ENCODE peak calls at places on chromosomes 11 and 22, in nine cellular contexts. I, V, E, M, Z, U, K, W and T are unnamed samples.

GRCh38 chr22:38760477-38761201 is 4.8 kb upstream of the SUN2 start:
- DNase-seq in K (peak; percentile 65), E (peak; percentile 74), W (no peak), M (no peak), I (no peak), Z (no peak), V (peak; percentile 29), U (no peak), T (no peak)

GRCh38 chr22:27045103-27045940 is 387.9 kb downstream of the MIAT start:
- DNase-seq in V (peak; percentile 25), W (no peak), Z (no peak), E (peak; percentile 41), U (no peak), K (no peak), M (no peak), I (no peak), T (peak; percentile 28)

GRCh38 chr22:42194953-42195352 is 64.3 kb upstream of the CYP2D6 start:
- DNase-seq in V (no peak), E (no peak), M (no peak), I (no peak), U (no peak), W (no peak), K (no peak), Z (no peak), T (no peak)

GRCh38 chr22:48263431-48263765 is 1500.9 kb downstream of the TBC1D22A start:
- DNase-seq in V (no peak), M (no peak), E (no peak), U (no peak), W (no peak), Z (no peak), K (no peak), I (no peak), T (no peak)

GRCh38 chr11:102780491-102780918 is at the start of gene MMP10:
- DNase-seq in U (no peak), V (peak; percentile 21), W (no peak), Z (no peak), I (no peak), K (no peak), M (peak; percentile 54), E (peak; percentile 67), T (peak; percentile 55)

GRCh38 chr11:126543691-126544090 is 188.2 kb downstream of the ST3GAL4 start:
- DNase-seq in V (peak; percentile 26), W (no peak), Z (no peak), K (no peak), I (no peak), M (no peak), E (no peak), U (no peak), T (no peak)

GRCh38 chr11:21933095-21933494 is 259.8 kb upstream of the ANO5 start:
- DNase-seq in V (no peak), I (no peak), K (no peak), Z (no peak), E (no peak), W (no peak), M (no peak), U (no peak), T (no peak)

GRCh38 chr22:24271406-24271760 is 752 bp downstream of the SPECC1L start:
- DNase-seq in E (no peak), K (no peak), U (no peak), M (no peak), I (no peak), V (no peak), W (no peak), Z (no peak), T (no peak)

GRCh38 chr11:124961972-124962609 is 8.1 kb downstream of the CCDC15 start:
- DNase-seq in E (peak; percentile 67), Z (no peak), M (peak; percentile 71), U (no peak), W (no peak), I (peak; percentile 59), K (no peak), V (peak; percentile 17), T (peak; percentile 25)

GRCh38 chr11:116500833-116501622 is 271.8 kb downstream of the BUD13 start:
- DNase-seq in Z (no peak), K (peak; percentile 78), E (peak; percentile 78), U (no peak), V (no peak), W (no peak), M (no peak), I (peak; percentile 40), T (no peak)

GRCh38 chr22:23035557-23036277 is 34.6 kb upstream of the GNAZ start:
- DNase-seq in I (no peak), W (no peak), Z (no peak), K (no peak), V (no peak), M (no peak), U (no peak), E (no peak), T (no peak)

GRCh38 chr11:35464308-35464707 is 45.0 kb upstream of the SLC1A2 start:
- DNase-seq in M (no peak), Z (no peak), I (no peak), U (no peak), E (no peak), K (no peak), V (no peak), W (no peak), T (no peak)

GRCh38 chr11:117884994-117885393 is 8.5 kb upstream of the FXYD6 start:
- DNase-seq in W (no peak), U (no peak), Z (no peak), V (no peak), M (no peak), I (no peak), K (no peak), E (no peak), T (peak; percentile 53)

GRCh38 chr11:132520199-132520598 is 1012.1 kb downstream of the OPCML start:
- DNase-seq in U (no peak), Z (no peak), E (no peak), I (no peak), M (no peak), V (no peak), W (no peak), K (no peak), T (no peak)

GRCh38 chr22:17842386-17842785 is 68.1 kb upstream of the BID start:
- DNase-seq in E (no peak), V (no peak), W (peak; percentile 7), I (no peak), M (no peak), Z (no peak), K (no peak), U (no peak), T (no peak)

GRCh38 chr11:106172389-106172991 is 95.0 kb downstream of the AASDHPPT start:
- DNase-seq in I (no peak), K (no peak), W (no peak), M (no peak), Z (no peak), V (no peak), U (no peak), E (no peak), T (no peak)

GRCh38 chr22:41397143-41397811 is 15.5 kb downstream of the TEF start:
- DNase-seq in U (no peak), K (no peak), W (no peak), I (no peak), M (no peak), E (no peak), Z (no peak), V (no peak), T (no peak)

GRCh38 chr22:39087881-39088687 is 9.0 kb upstream of the APOBEC3H start:
- DNase-seq in V (no peak), M (no peak), E (no peak), U (no peak), W (no peak), K (peak; percentile 68), Z (peak; percentile 27), I (no peak), T (no peak)

GRCh38 chr11:134139873-134140331 is 71.0 kb downstream of the JAM3 start:
- DNase-seq in M (peak; percentile 62), Z (no peak), E (peak; percentile 78), U (no peak), I (peak; percentile 72), W (peak; percentile 18), K (peak; percentile 65), V (peak; percentile 37), T (peak; percentile 53)

GRCh38 chr11:17352925-17353227 is 1.3 kb downstream of the NCR3LG1 start:
- DNase-seq in M (no peak), W (no peak), V (no peak), I (no peak), E (peak; percentile 54), Z (peak; percentile 18), K (peak; percentile 51), U (peak; percentile 79), T (no peak)